ENCODE peak calls at places on chromosomes 7 and 10, in ten cellular contexts. P is mesothelial cell of epicardium; D is heart right ventricle; L is RWPE1; F is neural crest cell; X is neural progenitor cell; O is CD4-positive, alpha-beta T cell; S is tibial artery; C is psoas muscle; J is mucosa of descending colon. E is an unnamed sample.

GRCh38 chr10:127277063-127277462 is 80.7 kb upstream of the INSYN2A start:
- DNase-seq in F (no peak), P (no peak), D (no peak), S (no peak), J (no peak), X (no peak), O (no peak), L (no peak), C (no peak), E (no peak)

GRCh38 chr10:79053481-79054202 is 15.1 kb upstream of the ZMIZ1 start:
- DNase-seq in O (no peak), D (no peak), C (peak), J (peak), X (no peak), S (peak), P (no peak), F (no peak), L (no peak), E (no peak)

GRCh38 chr10:87861566-87861952 is 1.8 kb downstream of the KLLN start:
- DNase-seq in J (peak), L (peak), D (peak), C (peak), F (no peak), P (no peak), O (peak), S (peak), X (peak), E (peak)

GRCh38 chr10:24723788-24724380 is at the start of gene ARHGAP21:
- DNase-seq in P (peak), S (peak), X (peak), F (peak), C (peak), O (peak), J (peak), L (peak), D (peak), E (no peak)

GRCh38 chr10:11705687-11706086 is 36.5 kb upstream of the ECHDC3 start:
- DNase-seq in P (no peak), C (no peak), F (no peak), X (no peak), D (no peak), S (no peak), O (no peak), L (no peak), J (no peak), E (no peak)

GRCh38 chr10:125263551-125263950 is 103.2 kb upstream of the CTBP2 start:
- DNase-seq in P (no peak), X (no peak), J (no peak), F (no peak), C (no peak), S (no peak), L (peak), D (no peak), O (no peak), E (no peak)

GRCh38 chr10:108616559-108617285 is 1306.6 kb downstream of the XPNPEP1 start:
- DNase-seq in J (no peak), P (no peak), O (no peak), C (no peak), S (no peak), L (no peak), F (no peak), X (no peak), D (no peak), E (no peak)

GRCh38 chr7:39083781-39084180 is 106.1 kb downstream of the POU6F2 start:
- DNase-seq in L (no peak), C (no peak), D (no peak), S (no peak), F (no peak), J (no peak), X (no peak), P (no peak), O (no peak), E (no peak)

GRCh38 chr10:24873281-24873683 is 79.1 kb downstream of the PRTFDC1 start:
- DNase-seq in O (no peak), P (no peak), J (no peak), L (peak), S (peak), X (no peak), F (no peak), D (no peak), C (no peak), E (no peak)

GRCh38 chr7:157329447-157329846 is 7.4 kb upstream of the DNAJB6 start:
- DNase-seq in L (no peak), O (no peak), X (no peak), P (no peak), C (peak), F (no peak), D (no peak), S (no peak), J (no peak), E (no peak)

GRCh38 chr10:46525177-46525823 is 31.2 kb downstream of the GPRIN2 start:
- DNase-seq in X (no peak), J (no peak), D (no peak), C (peak), P (no peak), O (no peak), F (no peak), S (no peak), L (peak), E (peak)

GRCh38 chr10:16822027-16822426 is 4.8 kb upstream of the RSU1 start:
- DNase-seq in O (no peak), S (no peak), D (no peak), X (no peak), P (no peak), L (no peak), F (no peak), C (no peak), J (no peak), E (no peak)

GRCh38 chr10:108465871-108466641 is 1301.5 kb upstream of the SORCS1 start:
- DNase-seq in D (peak), C (peak), P (peak), X (peak), L (peak), O (no peak), J (peak), F (peak), S (no peak), E (no peak)

GRCh38 chr7:24057243-24057642 is 226.7 kb upstream of the NPY start:
- DNase-seq in X (no peak), J (no peak), F (no peak), S (no peak), O (no peak), L (no peak), D (no peak), C (no peak), P (no peak), E (no peak)
- TF ChIP-seq CTCF in X (no peak), J (no peak), F (no peak), S (no peak), O (no peak), L (no peak), D (no peak), C (no peak), P (no peak), E (no peak)

GRCh38 chr10:92839191-92840085 is 8.9 kb upstream of the EXOC6 start:
- DNase-seq in C (peak), F (peak), X (peak), S (peak), P (peak), O (peak), D (peak), J (peak), L (peak), E (no peak)
- TF ChIP-seq CTCF in C (peak), F (peak), X (peak), S (no peak), P (peak), O (peak), D (peak), J (peak), L (no peak), E (no peak)

GRCh38 chr7:42015413-42015698 is 221.7 kb downstream of the GLI3 start:
- DNase-seq in O (no peak), J (no peak), L (no peak), P (no peak), D (no peak), S (no peak), X (no peak), F (no peak), C (no peak), E (no peak)

GRCh38 chr7:42020067-42020466 is 216.9 kb downstream of the GLI3 start:
- DNase-seq in C (no peak), X (no peak), L (no peak), F (no peak), D (no peak), S (no peak), J (no peak), O (no peak), P (no peak), E (no peak)

GRCh38 chr7:42016517-42016916 is 220.5 kb downstream of the GLI3 start:
- DNase-seq in L (no peak), J (no peak), P (no peak), X (no peak), O (no peak), C (no peak), F (no peak), D (no peak), S (no peak), E (no peak)

GRCh38 chr7:42014625-42015412 is 222.2 kb downstream of the GLI3 start:
- DNase-seq in L (peak), X (peak), D (no peak), S (no peak), C (no peak), J (no peak), P (no peak), O (no peak), F (peak), E (peak)

GRCh38 chr7:42017356-42017986 is 219.5 kb downstream of the GLI3 start:
- DNase-seq in D (no peak), O (no peak), F (no peak), C (no peak), J (no peak), S (no peak), P (no peak), X (no peak), L (no peak), E (no peak)
- TF ChIP-seq CTCF in D (no peak), O (no peak), F (no peak), C (no peak), J (no peak), S (no peak), P (no peak), X (no peak), L (no peak), E (no peak)

GRCh38 chr7:32204361-32205018 is 134.3 kb upstream of the PDE1C start:
- DNase-seq in P (peak), X (peak), S (peak), J (no peak), L (peak), C (peak), F (peak), D (peak), O (no peak), E (no peak)
- TF ChIP-seq CTCF in P (peak), X (peak), S (peak), J (peak), L (peak), C (peak), F (peak), D (peak), O (no peak), E (peak)

GRCh38 chr10:867807-868206 is 63.7 kb downstream of the LARP4B start:
- DNase-seq in F (no peak), X (no peak), C (no peak), S (no peak), L (no peak), D (no peak), O (no peak), P (no peak), J (no peak), E (no peak)

GRCh38 chr10:869171-869570 is 62.3 kb downstream of the LARP4B start:
- DNase-seq in C (no peak), S (no peak), O (no peak), D (no peak), L (no peak), J (no peak), X (no peak), P (no peak), F (no peak), E (no peak)

GRCh38 chr10:866577-866941 is 64.9 kb downstream of the LARP4B start:
- DNase-seq in J (no peak), F (no peak), O (no peak), X (no peak), C (no peak), L (no peak), S (no peak), D (no peak), P (no peak), E (no peak)

GRCh38 chr10:865924-866576 is 65.5 kb downstream of the LARP4B start:
- DNase-seq in F (no peak), O (no peak), P (no peak), L (no peak), J (no peak), S (no peak), C (no peak), D (no peak), X (no peak), E (no peak)

GRCh38 chr10:865257-865656 is 66.2 kb downstream of the LARP4B start:
- DNase-seq in C (no peak), D (no peak), F (no peak), P (no peak), L (no peak), S (no peak), X (peak), J (no peak), O (no peak), E (no peak)
- TF ChIP-seq CTCF in C (no peak), D (no peak), F (no peak), P (no peak), L (no peak), S (no peak), X (peak), J (no peak), O (no peak), E (no peak)